ENCODE peak calls at places on chromosomes 16 and 17, in eight cellular contexts. One of them, this sample, is unnamed. For H3K36me3, the result is how much of the 10 kb centered on the place peaks cover.

GRCh38 chr16:50156590-50156989 is 3.5 kb downstream of the TENT4B start:
- DNase-seq in transverse colon: no peak
- DNase-seq in SK-N-SH: no peak
- DNase-seq in suprapubic skin: no peak
- DNase-seq in upper lobe of left lung: peak
- DNase-seq in stomach: no peak
- DNase-seq in Panc1: no peak
- DNase-seq in H1: no peak
- DNase-seq in this sample: no peak

GRCh38 chr17:34757106-34757505 is 177.7 kb downstream of the TMEM132E start:
- DNase-seq in SK-N-SH: no peak
- DNase-seq in upper lobe of left lung: no peak
- DNase-seq in transverse colon: no peak
- DNase-seq in suprapubic skin: no peak
- DNase-seq in Panc1: no peak
- DNase-seq in H1: no peak
- DNase-seq in stomach: no peak
- DNase-seq in this sample: no peak

GRCh38 chr17:60421273-60422161 is 772 bp upstream of the CHCT1 start:
- DNase-seq in suprapubic skin: peak
- DNase-seq in Panc1: peak
- DNase-seq in stomach: peak
- DNase-seq in transverse colon: peak
- DNase-seq in SK-N-SH: peak
- DNase-seq in upper lobe of left lung: peak
- DNase-seq in H1: peak
- DNase-seq in this sample: peak

GRCh38 chr17:15143524-15143923 is 121.6 kb downstream of the PMP22 start:
- DNase-seq in H1: no peak
- DNase-seq in transverse colon: no peak
- DNase-seq in suprapubic skin: no peak
- DNase-seq in upper lobe of left lung: no peak
- DNase-seq in SK-N-SH: no peak
- DNase-seq in stomach: no peak
- DNase-seq in Panc1: no peak
- DNase-seq in this sample: no peak

GRCh38 chr17:12352127-12352526 is 313.6 kb upstream of the MYOCD start:
- DNase-seq in SK-N-SH: no peak
- DNase-seq in transverse colon: no peak
- DNase-seq in upper lobe of left lung: no peak
- DNase-seq in Panc1: no peak
- DNase-seq in suprapubic skin: no peak
- DNase-seq in stomach: no peak
- DNase-seq in H1: no peak
- DNase-seq in this sample: no peak

GRCh38 chr17:82822281-82822680 is 17.5 kb downstream of the ZNF750 start:
- DNase-seq in Panc1: no peak
- DNase-seq in stomach: no peak
- DNase-seq in SK-N-SH: no peak
- DNase-seq in upper lobe of left lung: no peak
- DNase-seq in suprapubic skin: no peak
- DNase-seq in H1: no peak
- DNase-seq in transverse colon: no peak
- DNase-seq in this sample: no peak

GRCh38 chr17:58666858-58667267 is 25.0 kb downstream of the TEX14 start:
- DNase-seq in SK-N-SH: no peak
- DNase-seq in upper lobe of left lung: peak
- DNase-seq in suprapubic skin: peak
- DNase-seq in stomach: peak
- DNase-seq in H1: no peak
- DNase-seq in transverse colon: peak
- DNase-seq in Panc1: no peak
- DNase-seq in this sample: peak

GRCh38 chr16:86828202-86828601 is 249.9 kb downstream of the FOXL1 start:
- DNase-seq in H1: no peak
- DNase-seq in stomach: no peak
- DNase-seq in transverse colon: no peak
- DNase-seq in upper lobe of left lung: no peak
- DNase-seq in Panc1: no peak
- DNase-seq in SK-N-SH: no peak
- DNase-seq in suprapubic skin: no peak
- DNase-seq in this sample: no peak

GRCh38 chr17:61149862-61150362 is 249.7 kb upstream of the TBX2 start:
- DNase-seq in SK-N-SH: peak
- DNase-seq in suprapubic skin: no peak
- DNase-seq in stomach: no peak
- DNase-seq in upper lobe of left lung: no peak
- DNase-seq in H1: no peak
- DNase-seq in transverse colon: no peak
- DNase-seq in Panc1: no peak
- DNase-seq in this sample: no peak

GRCh38 chr17:33929181-33929724 is 325.8 kb upstream of the CCL2 start:
- DNase-seq in H1: peak
- DNase-seq in upper lobe of left lung: no peak
- DNase-seq in suprapubic skin: no peak
- DNase-seq in stomach: no peak
- DNase-seq in Panc1: no peak
- DNase-seq in transverse colon: no peak
- DNase-seq in SK-N-SH: no peak
- DNase-seq in this sample: no peak

GRCh38 chr17:77286641-77287431 is 146.1 kb downstream of the SEC14L1 start:
- DNase-seq in upper lobe of left lung: peak
- DNase-seq in SK-N-SH: peak
- DNase-seq in H1: no peak
- DNase-seq in transverse colon: peak
- DNase-seq in Panc1: no peak
- DNase-seq in stomach: peak
- DNase-seq in suprapubic skin: peak
- DNase-seq in this sample: peak

GRCh38 chr17:13209091-13209490 is 191.3 kb upstream of the ELAC2 start:
- DNase-seq in transverse colon: no peak
- DNase-seq in upper lobe of left lung: no peak
- DNase-seq in H1: no peak
- DNase-seq in stomach: no peak
- DNase-seq in suprapubic skin: no peak
- DNase-seq in Panc1: no peak
- DNase-seq in SK-N-SH: no peak
- DNase-seq in this sample: no peak

GRCh38 chr17:50763716-50764450 is 3.4 kb downstream of the ANKRD40CL start:
- DNase-seq in stomach: no peak
- DNase-seq in upper lobe of left lung: no peak
- DNase-seq in suprapubic skin: no peak
- DNase-seq in SK-N-SH: no peak
- DNase-seq in H1: no peak
- DNase-seq in transverse colon: peak
- DNase-seq in Panc1: no peak
- DNase-seq in this sample: no peak

GRCh38 chr17:42999003-42999525 is 845 bp downstream of the RPL27 start:
- DNase-seq in H1: no peak
- DNase-seq in transverse colon: no peak
- DNase-seq in SK-N-SH: no peak
- DNase-seq in Panc1: no peak
- DNase-seq in stomach: no peak
- DNase-seq in suprapubic skin: no peak
- DNase-seq in upper lobe of left lung: no peak
- DNase-seq in this sample: no peak

GRCh38 chr17:43006639-43007551 is at the start of gene IFI35:
- DNase-seq in H1: peak
- DNase-seq in suprapubic skin: peak
- DNase-seq in transverse colon: peak
- DNase-seq in Panc1: no peak
- DNase-seq in upper lobe of left lung: peak
- DNase-seq in SK-N-SH: no peak
- DNase-seq in stomach: peak
- DNase-seq in this sample: peak

GRCh38 chr17:42997984-42998938 is at the start of gene RPL27:
- DNase-seq in H1: peak
- DNase-seq in stomach: peak
- DNase-seq in suprapubic skin: peak
- DNase-seq in upper lobe of left lung: peak
- DNase-seq in transverse colon: peak
- DNase-seq in Panc1: peak
- DNase-seq in SK-N-SH: peak
- DNase-seq in this sample: peak

GRCh38 chr17:43003542-43004172 is 2.9 kb upstream of the IFI35 start:
- DNase-seq in SK-N-SH: no peak
- DNase-seq in H1: no peak
- DNase-seq in transverse colon: no peak
- DNase-seq in Panc1: no peak
- DNase-seq in upper lobe of left lung: no peak
- DNase-seq in suprapubic skin: no peak
- DNase-seq in stomach: no peak
- DNase-seq in this sample: no peak
- H3K36me3 ChIP-seq in SK-N-SH: under half
- H3K36me3 ChIP-seq in H1: under half
- H3K36me3 ChIP-seq in transverse colon: under half
- H3K36me3 ChIP-seq in Panc1: under half
- H3K36me3 ChIP-seq in upper lobe of left lung: half or more
- H3K36me3 ChIP-seq in suprapubic skin: under half
- H3K36me3 ChIP-seq in stomach: half or more
- H3K36me3 ChIP-seq in this sample: under half

GRCh38 chr16:66696669-66697630 is at the start of gene CMTM4:
- DNase-seq in H1: peak
- DNase-seq in stomach: peak
- DNase-seq in transverse colon: peak
- DNase-seq in Panc1: no peak
- DNase-seq in suprapubic skin: peak
- DNase-seq in upper lobe of left lung: peak
- DNase-seq in SK-N-SH: peak
- DNase-seq in this sample: peak
- TF ChIP-seq POLR2AphosphoS5 in H1: peak
- TF ChIP-seq POLR2AphosphoS5 in stomach: peak
- TF ChIP-seq POLR2AphosphoS5 in transverse colon: peak
- TF ChIP-seq POLR2AphosphoS5 in Panc1: no peak
- TF ChIP-seq POLR2AphosphoS5 in suprapubic skin: no peak
- TF ChIP-seq POLR2AphosphoS5 in upper lobe of left lung: peak
- TF ChIP-seq POLR2AphosphoS5 in SK-N-SH: no peak
- TF ChIP-seq POLR2AphosphoS5 in this sample: no peak

GRCh38 chr17:17141860-17142552 is 64.1 kb downstream of the PLD6 start:
- DNase-seq in suprapubic skin: no peak
- DNase-seq in stomach: no peak
- DNase-seq in SK-N-SH: peak
- DNase-seq in H1: peak
- DNase-seq in Panc1: no peak
- DNase-seq in upper lobe of left lung: no peak
- DNase-seq in transverse colon: no peak
- DNase-seq in this sample: no peak
- H3K36me3 ChIP-seq in suprapubic skin: half or more
- H3K36me3 ChIP-seq in stomach: half or more
- H3K36me3 ChIP-seq in SK-N-SH: under half
- H3K36me3 ChIP-seq in H1: under half
- H3K36me3 ChIP-seq in Panc1: under half
- H3K36me3 ChIP-seq in upper lobe of left lung: half or more
- H3K36me3 ChIP-seq in transverse colon: under half
- H3K36me3 ChIP-seq in this sample: under half

GRCh38 chr16:67528870-67529638 is 425 bp downstream of the RIPOR1 start:
- DNase-seq in Panc1: no peak
- DNase-seq in upper lobe of left lung: peak
- DNase-seq in transverse colon: peak
- DNase-seq in SK-N-SH: peak
- DNase-seq in suprapubic skin: peak
- DNase-seq in stomach: no peak
- DNase-seq in H1: peak
- DNase-seq in this sample: no peak
- TF ChIP-seq POLR2AphosphoS5 in Panc1: no peak
- TF ChIP-seq POLR2AphosphoS5 in upper lobe of left lung: peak
- TF ChIP-seq POLR2AphosphoS5 in transverse colon: no peak
- TF ChIP-seq POLR2AphosphoS5 in SK-N-SH: peak
- TF ChIP-seq POLR2AphosphoS5 in suprapubic skin: no peak
- TF ChIP-seq POLR2AphosphoS5 in stomach: peak
- TF ChIP-seq POLR2AphosphoS5 in H1: no peak
- TF ChIP-seq POLR2AphosphoS5 in this sample: no peak

GRCh38 chr16:15723808-15724207 is 73.8 kb downstream of the NDE1 start:
- DNase-seq in transverse colon: no peak
- DNase-seq in SK-N-SH: no peak
- DNase-seq in suprapubic skin: no peak
- DNase-seq in H1: no peak
- DNase-seq in upper lobe of left lung: no peak
- DNase-seq in stomach: no peak
- DNase-seq in Panc1: no peak
- DNase-seq in this sample: no peak
- H3K36me3 ChIP-seq in transverse colon: under half
- H3K36me3 ChIP-seq in SK-N-SH: under half
- H3K36me3 ChIP-seq in suprapubic skin: half or more
- H3K36me3 ChIP-seq in H1: under half
- H3K36me3 ChIP-seq in upper lobe of left lung: half or more
- H3K36me3 ChIP-seq in stomach: half or more
- H3K36me3 ChIP-seq in Panc1: under half
- H3K36me3 ChIP-seq in this sample: under half

DNA sequence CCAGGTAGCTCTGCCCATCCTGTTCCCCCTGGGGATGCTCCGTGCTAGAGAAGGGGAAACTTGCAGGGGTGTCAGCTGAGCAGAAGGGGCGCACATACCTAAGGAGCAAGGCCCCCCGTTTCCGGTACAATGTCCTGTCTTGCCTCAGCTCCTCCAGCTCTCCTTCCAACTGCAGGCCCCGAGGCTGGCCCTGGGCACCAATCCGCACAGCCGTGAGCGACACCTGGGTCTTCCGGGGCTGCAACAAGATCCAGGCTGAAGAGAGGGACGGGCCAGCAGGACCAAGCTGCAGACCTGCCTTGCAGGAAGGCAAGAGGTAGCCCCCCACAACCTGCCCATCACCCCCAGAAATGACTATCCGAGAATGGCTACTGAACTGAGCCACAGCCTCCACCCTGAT is 102.6 kb downstream of the RMI2 start:
- DNase-seq in transverse colon: no peak
- DNase-seq in Panc1: no peak
- DNase-seq in SK-N-SH: no peak
- DNase-seq in suprapubic skin: no peak
- DNase-seq in upper lobe of left lung: no peak
- DNase-seq in stomach: no peak
- DNase-seq in H1: no peak
- DNase-seq in this sample: no peak
- TF ChIP-seq POLR2AphosphoS5 in transverse colon: no peak
- TF ChIP-seq POLR2AphosphoS5 in Panc1: no peak
- TF ChIP-seq POLR2AphosphoS5 in SK-N-SH: no peak
- TF ChIP-seq POLR2AphosphoS5 in suprapubic skin: no peak
- TF ChIP-seq POLR2AphosphoS5 in upper lobe of left lung: no peak
- TF ChIP-seq POLR2AphosphoS5 in stomach: no peak
- TF ChIP-seq POLR2AphosphoS5 in H1: no peak
- TF ChIP-seq POLR2AphosphoS5 in this sample: no peak

This sample was measured in breast epithelium.